ENCODE peak calls at places on chromosomes 1 and 21, in nine cellular contexts. G is aorta, T is H1, E is GM23248, J is psoas muscle, S is upper lobe of right lung, I is mammary epithelial cell, F is fibroblast of lung, O is colonic mucosa. Z is an unnamed sample.
A peak's percentile ranks its signal among the peaks of the same experiment; 100 is the strongest.

GRCh38 chr1:1594602-1594981 is 5.3 kb downstream of the FNDC10 start:
- DNase-seq in G (no peak), T (no peak), E (no peak), J (no peak), S (no peak), I (peak; percentile 26), F (no peak), O (no peak), Z (no peak)

GRCh38 chr1:172146149-172146850 is 274.2 kb upstream of the C1orf105 start:
- DNase-seq in G (no peak), T (no peak), E (peak; percentile 75), J (no peak), S (no peak), I (peak; percentile 78), F (no peak), O (no peak), Z (no peak)

GRCh38 chr1:18109058-18109755 is 1.6 kb downstream of the IGSF21 start:
- DNase-seq in G (no peak), T (peak; percentile 61), E (peak; percentile 24), J (no peak), S (no peak), I (no peak), F (no peak), O (peak; percentile 21), Z (no peak)

GRCh38 chr1:26212726-26213125 is 21.3 kb upstream of the CEP85 start:
- DNase-seq in G (no peak), T (no peak), E (no peak), J (no peak), S (no peak), I (no peak), F (no peak), O (no peak), Z (no peak)

GRCh38 chr1:203557390-203557789 is 63.4 kb downstream of the OPTC start:
- DNase-seq in G (peak; percentile 92), T (no peak), E (peak; percentile 94), J (peak; percentile 61), S (no peak), I (peak; percentile 35), F (peak; percentile 49), O (no peak), Z (peak; percentile 39)

GRCh38 chr21:46113497-46114176 is 15.7 kb downstream of the COL6A2 start:
- DNase-seq in G (peak; percentile 61), T (no peak), E (no peak), J (no peak), S (no peak), I (no peak), F (no peak), O (no peak), Z (no peak)

GRCh38 chr1:79198841-79199240 is 192.3 kb upstream of the ADGRL4 start:
- DNase-seq in G (no peak), T (no peak), E (peak; percentile 80), J (no peak), S (no peak), I (peak; percentile 68), F (peak; percentile 61), O (no peak), Z (no peak)

GRCh38 chr1:154157520-154158306 is 2.8 kb upstream of the NUP210L start:
- DNase-seq in G (no peak), T (no peak), E (peak; percentile 24), J (no peak), S (no peak), I (no peak), F (peak; percentile 21), O (no peak), Z (no peak)

GRCh38 chr1:21896652-21897532 is 40.2 kb downstream of the HSPG2 start:
- DNase-seq in G (peak; percentile 88), T (no peak), E (peak; percentile 80), J (peak; percentile 87), S (no peak), I (no peak), F (no peak), O (peak; percentile 81), Z (peak; percentile 91)

GRCh38 chr1:167472729-167473529 is 45.4 kb downstream of the CD247 start:
- DNase-seq in G (peak; percentile 24), T (no peak), E (no peak), J (no peak), S (peak; percentile 23), I (no peak), F (no peak), O (no peak), Z (no peak)

GRCh38 chr1:2229032-2229920 is 1.2 kb downstream of the SKI start:
- DNase-seq in G (peak; percentile 89), T (peak; percentile 64), E (peak; percentile 81), J (peak; percentile 86), S (peak; percentile 86), I (peak; percentile 53), F (peak; percentile 93), O (peak; percentile 68), Z (peak; percentile 82)

GRCh38 chr1:97869441-97869840 is 51.4 kb downstream of the DPYD start:
- DNase-seq in G (no peak), T (no peak), E (no peak), J (no peak), S (no peak), I (no peak), F (no peak), O (no peak), Z (no peak)

GRCh38 chr1:29439615-29440014 is 203.3 kb downstream of the PTPRU start:
- DNase-seq in G (no peak), T (no peak), E (no peak), J (no peak), S (no peak), I (no peak), F (no peak), O (no peak), Z (no peak)

GRCh38 chr1:31239653-31240241 is at the start of gene NKAIN1:
- DNase-seq in G (peak; percentile 64), T (peak; percentile 75), E (peak; percentile 66), J (peak; percentile 27), S (peak; percentile 59), I (peak; percentile 29), F (peak; percentile 14), O (no peak), Z (no peak)
- H3K4me3 ChIP-seq in G (no peak within 1 kb of the TSS), T (peak within 1 kb of the TSS; percentile 77), E (peak within 1 kb of the TSS; percentile 54), J (peak within 1 kb of the TSS; percentile 67), S (peak within 1 kb of the TSS; percentile 23), I (peak within 1 kb of the TSS; percentile 30), F (peak within 1 kb of the TSS; percentile 28), O (peak within 1 kb of the TSS; percentile 3), Z (peak within 1 kb of the TSS; percentile 18)

DNA sequence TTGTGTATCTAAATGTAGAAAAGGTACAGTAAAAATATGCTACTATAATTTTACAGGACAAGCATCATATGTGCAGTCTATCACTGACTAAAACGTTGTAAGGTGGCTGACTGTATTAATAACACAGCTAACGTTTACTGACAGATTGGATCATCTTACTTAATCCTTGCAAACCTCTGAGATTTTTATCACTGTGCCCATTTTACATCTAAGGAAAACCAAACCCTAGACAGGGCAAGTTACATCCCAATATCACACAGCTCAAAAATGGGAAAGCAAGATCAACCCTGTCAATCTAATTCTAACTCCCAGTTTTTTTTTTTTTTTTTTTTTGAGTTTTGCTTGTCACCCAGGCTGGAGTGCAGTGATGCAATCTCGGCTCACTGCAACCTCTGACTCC is 7.5 kb upstream of the RIT1 start:
- DNase-seq in G (no peak), T (no peak), E (no peak), J (no peak), S (no peak), I (no peak), F (no peak), O (no peak), Z (no peak)
- H3K36me3 ChIP-seq in G (peaks cover 11% of the 10 kb centered on the region), T (peaks cover 96% of the 10 kb centered on the region), E (peaks cover 91% of the 10 kb centered on the region), J (peaks cover 29% of the 10 kb centered on the region), S (peaks cover 100% of the 10 kb centered on the region), I (peaks cover 80% of the 10 kb centered on the region), F (peaks cover 17% of the 10 kb centered on the region), O (peaks cover 31% of the 10 kb centered on the region), Z (peaks cover 93% of the 10 kb centered on the region)

GRCh38 chr1:174971902-174972301 is 27.8 kb upstream of the CACYBP start:
- DNase-seq in G (no peak), T (no peak), E (no peak), J (no peak), S (no peak), I (no peak), F (no peak), O (no peak), Z (no peak)
- H3K27ac ChIP-seq in G (no peak overlapping the region), T (no peak overlapping the region), E (no peak overlapping the region), J (no peak overlapping the region), S (peak overlapping the region; percentile 5), I (no peak overlapping the region), F (no peak overlapping the region), O (no peak overlapping the region), Z (no peak overlapping the region)

DNA sequence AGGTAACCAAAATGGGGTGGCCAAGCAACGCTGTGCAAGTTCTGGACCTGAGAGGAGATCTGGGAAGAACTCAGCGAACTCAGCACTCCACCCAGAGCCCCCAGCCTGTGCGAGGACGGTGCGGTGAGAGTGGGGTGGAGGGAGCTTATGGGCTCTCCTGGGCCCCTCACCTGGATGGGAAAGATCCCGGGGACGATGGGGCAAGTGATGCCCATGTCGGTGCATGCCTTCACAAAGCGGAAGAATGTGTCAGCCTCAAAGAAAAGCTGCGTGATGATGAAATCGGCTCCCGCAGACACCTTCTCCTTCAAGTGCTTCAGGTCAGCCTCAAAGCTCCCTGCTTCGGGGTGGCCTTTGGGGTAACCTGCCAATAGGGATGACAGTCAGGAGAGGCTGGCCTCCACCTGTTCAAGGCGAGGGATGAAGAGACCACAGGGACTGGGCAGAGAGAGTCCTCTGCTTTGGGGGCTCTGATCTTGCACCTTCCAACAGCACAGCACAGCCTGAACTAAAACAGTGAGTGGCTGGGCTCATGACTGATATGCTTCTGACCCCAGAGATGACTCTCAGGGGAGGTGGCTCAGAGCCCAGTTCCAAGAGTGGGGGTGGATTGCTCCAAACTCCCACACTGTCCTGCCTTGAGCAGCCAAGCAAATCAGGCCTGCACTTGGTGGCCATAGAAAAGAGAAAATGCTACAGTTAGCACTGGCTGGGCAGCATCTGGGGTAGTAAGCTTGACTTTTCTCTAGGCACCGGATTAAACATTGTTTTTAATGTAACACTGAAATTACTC is 9.5 kb downstream of the MTHFR start:
- DNase-seq in G (peak; percentile 76), T (no peak), E (no peak), J (no peak), S (peak; percentile 37), I (no peak), F (no peak), O (no peak), Z (no peak)
- H3K4me3 ChIP-seq in G (no peak overlapping the region), T (no peak overlapping the region), E (no peak overlapping the region), J (no peak overlapping the region), S (no peak overlapping the region), I (no peak overlapping the region), F (no peak overlapping the region), O (no peak overlapping the region), Z (no peak overlapping the region)

GRCh38 chr1:60762176-60762575 is 320.2 kb upstream of the NFIA start:
- DNase-seq in G (no peak), T (no peak), E (peak; percentile 44), J (no peak), S (no peak), I (peak; percentile 22), F (peak; percentile 90), O (no peak), Z (no peak)
- H3K36me3 ChIP-seq in G (no peaks in the 10 kb centered on the region), T (no peaks in the 10 kb centered on the region), E (no peaks in the 10 kb centered on the region), J (no peaks in the 10 kb centered on the region), S (no peaks in the 10 kb centered on the region), I (no peaks in the 10 kb centered on the region), F (no peaks in the 10 kb centered on the region), O (no peaks in the 10 kb centered on the region), Z (no peaks in the 10 kb centered on the region)

Z was measured in tibial artery.